ENCODE peak calls at places on chromosomes 11 and 22, in four cellular contexts. O is prostate gland, K is fibroblast of mammary gland, B is progenitor cell of endocrine pancreas. M is an unnamed sample.

GRCh38 chr22:39947488-39948216 is 12.5 kb upstream of the TMA7B start:
- DNase-seq in O (no peak), K (no peak), B (no peak), M (no peak)

GRCh38 chr11:40029406-40029805 is 1430.0 kb downstream of the LRRC4C start:
- DNase-seq in O (no peak), K (no peak), B (no peak), M (no peak)

GRCh38 chr11:105937738-105938137 is 84.3 kb downstream of the MSANTD4 start:
- DNase-seq in O (no peak), K (peak; percentile 5), B (no peak), M (no peak)

GRCh38 chr11:62573006-62573591 is 592 bp downstream of the EEF1G start:
- DNase-seq in O (no peak), K (no peak), B (no peak), M (no peak)

GRCh38 chr22:32518351-32518750 is 43.7 kb downstream of the FBXO7 start:
- DNase-seq in O (no peak), K (peak; percentile 57), B (no peak), M (no peak)

GRCh38 chr11:113896156-113896879 is 8.3 kb upstream of the HTR3B start:
- DNase-seq in O (peak; percentile 46), K (peak; percentile 40), B (no peak), M (no peak)

GRCh38 chr11:43736502-43737193 is 56.1 kb downstream of the HSD17B12 start:
- DNase-seq in O (no peak), K (peak; percentile 85), B (no peak), M (no peak)

GRCh38 chr11:44894217-44894617 is 56.5 kb downstream of the TP53I11 start:
- DNase-seq in O (peak; percentile 30), K (peak; percentile 48), B (peak; percentile 72), M (peak; percentile 73)

GRCh38 chr22:44532466-44533025 is 34.5 kb upstream of the RTL6 start:
- DNase-seq in O (no peak), K (no peak), B (no peak), M (no peak)

GRCh38 chr11:111148116-111148515 is 97.4 kb upstream of the POU2AF2 start:
- DNase-seq in O (no peak), K (no peak), B (no peak), M (no peak)

GRCh38 chr22:31764785-31765184 is 11.0 kb downstream of the DEPDC5 start:
- DNase-seq in O (no peak), K (no peak), B (no peak), M (no peak)

GRCh38 chr11:11816511-11817319 is 25.1 kb upstream of the USP47 start:
- DNase-seq in O (no peak), K (peak; percentile 54), B (no peak), M (no peak)

GRCh38 chr22:42371112-42371900 is 60.9 kb downstream of the NFAM1 start:
- DNase-seq in O (no peak), K (no peak), B (no peak), M (no peak)

GRCh38 chr22:25853501-25853900 is 111.5 kb downstream of the MYO18B start:
- DNase-seq in O (no peak), K (no peak), B (no peak), M (no peak)

GRCh38 chr22:24023204-24023789 is 12.2 kb downstream of the CABIN1 start:
- DNase-seq in O (no peak), K (no peak), B (no peak), M (no peak)

GRCh38 chr22:35477911-35478582 is 62.6 kb upstream of the RASD2 start:
- DNase-seq in O (peak; percentile 94), K (peak; percentile 90), B (no peak), M (peak; percentile 50)

GRCh38 chr11:130131957-130132850 is 27.4 kb upstream of the ST14 start:
- DNase-seq in O (peak; percentile 46), K (peak; percentile 72), B (no peak), M (peak; percentile 56)

GRCh38 chr11:22768281-22768680 is 61.3 kb downstream of the SVIP start:
- DNase-seq in O (no peak), K (no peak), B (no peak), M (no peak)

GRCh38 chr22:50016308-50016987 is 3.9 kb upstream of the IL17REL start:
- DNase-seq in O (no peak), K (no peak), B (no peak), M (no peak)

GRCh38 chr11:75031771-75032549 is 43.2 kb downstream of the NEU3 start:
- DNase-seq in O (peak; percentile 55), K (peak; percentile 81), B (peak; percentile 73), M (peak; percentile 70)

GRCh38 chr11:38169286-38169685 is 1571.2 kb upstream of the RAG2 start:
- DNase-seq in O (no peak), K (peak; percentile 23), B (no peak), M (no peak)

GRCh38 chr11:44624761-44625221 is 59.3 kb downstream of the CD82 start:
- DNase-seq in O (peak; percentile 1), K (no peak), B (no peak), M (no peak)

GRCh38 chr11:1880746-1881441 is 10.8 kb downstream of the PRR33 start:
- DNase-seq in O (no peak), K (no peak), B (no peak), M (no peak)

GRCh38 chr11:123241874-123242538 is 47.0 kb upstream of the CLMP start:
- DNase-seq in O (no peak), K (peak; percentile 38), B (no peak), M (no peak)

GRCh38 chr22:29454186-29454745 is 15.9 kb downstream of the RFPL1 start:
- DNase-seq in O (peak; percentile 26), K (no peak), B (no peak), M (no peak)

GRCh38 chr22:35445933-35446332 is 46.0 kb downstream of the MCM5 start:
- DNase-seq in O (no peak), K (peak; percentile 64), B (no peak), M (no peak)

GRCh38 chr11:15793032-15793996 is 563.0 kb downstream of the SOX6 start:
- DNase-seq in O (no peak), K (peak; percentile 84), B (no peak), M (no peak)

GRCh38 chr22:23402275-23403151 is 177.6 kb downstream of the IGLL1 start:
- DNase-seq in O (peak; percentile 87), K (peak; percentile 40), B (peak; percentile 82), M (peak; percentile 26)

GRCh38 chr11:117836077-117836960 is 11.8 kb upstream of the FXYD2 start:
- DNase-seq in O (no peak), K (no peak), B (no peak), M (no peak)

GRCh38 chr22:29617922-29618629 is 14.6 kb downstream of the NF2 start:
- DNase-seq in O (no peak), K (no peak), B (no peak), M (no peak)

GRCh38 chr22:31229402-31230140 is 17.5 kb downstream of the LIMK2 start:
- DNase-seq in O (peak; percentile 72), K (peak; percentile 65), B (no peak), M (peak; percentile 77)

GRCh38 chr11:37632748-37633147 is 1034.7 kb upstream of the RAG2 start:
- DNase-seq in O (no peak), K (no peak), B (no peak), M (no peak)

GRCh38 chr11:35099278-35100018 is 39.5 kb upstream of the CD44 start:
- DNase-seq in O (no peak), K (peak; percentile 80), B (no peak), M (no peak)

GRCh38 chr11:80758787-80759186 is 1318.0 kb upstream of the TENM4 start:
- DNase-seq in O (no peak), K (no peak), B (no peak), M (no peak)

GRCh38 chr22:42548597-42549328 is 5.0 kb upstream of the SERHL2 start:
- DNase-seq in O (no peak), K (no peak), B (no peak), M (no peak)

GRCh38 chr11:9330387-9331384 is 16.3 kb upstream of the TMEM41B start:
- DNase-seq in O (no peak), K (peak; percentile 88), B (no peak), M (no peak)

GRCh38 chr11:2804189-2804588 is 81.4 kb downstream of the CDKN1C start:
- DNase-seq in O (no peak), K (no peak), B (peak; percentile 8), M (no peak)

GRCh38 chr11:91625495-91625894 is 599.1 kb upstream of the FAT3 start:
- DNase-seq in O (no peak), K (no peak), B (no peak), M (no peak)

GRCh38 chr22:44700456-44700855 is 1.5 kb upstream of the PRR5 start:
- DNase-seq in O (no peak), K (no peak), B (no peak), M (no peak)

DNA sequence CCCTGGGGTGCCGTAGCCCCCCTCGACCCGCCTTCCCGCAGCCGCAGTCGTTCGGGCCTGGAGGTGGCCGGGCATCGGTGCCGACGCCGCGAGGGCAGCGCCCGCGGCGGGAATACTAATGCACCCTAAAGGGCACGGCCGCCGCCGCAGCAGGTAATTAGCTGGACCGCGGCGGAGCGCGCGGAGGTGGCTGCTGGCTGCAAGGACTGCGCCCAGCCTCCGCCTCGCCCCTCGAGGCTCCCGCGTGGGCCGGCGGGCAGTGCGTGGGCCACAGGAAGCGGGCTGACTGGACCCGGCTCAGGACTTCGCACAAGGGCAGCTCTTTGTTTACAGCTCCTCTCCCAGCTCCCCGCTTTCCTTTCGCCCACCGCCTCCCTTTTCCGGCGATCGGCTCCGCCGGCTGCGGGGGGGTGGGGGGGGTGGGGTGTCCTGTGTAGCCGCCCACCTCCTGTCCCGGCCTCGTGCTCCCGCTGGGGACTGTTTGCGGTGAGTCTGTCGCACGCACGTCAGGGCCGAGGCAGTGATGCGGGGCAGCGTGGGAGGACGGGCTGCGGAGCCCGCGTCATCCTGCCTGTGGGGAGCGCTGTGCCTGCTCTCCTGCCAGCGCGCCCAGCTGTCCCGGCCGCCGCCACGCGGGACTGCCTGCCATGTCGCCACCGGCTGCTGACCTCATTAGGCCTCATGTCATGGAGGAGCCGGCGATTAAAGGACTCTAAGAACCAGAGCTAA is 53.2 kb downstream of the GRIK4 start:
- DNase-seq in O (no peak), K (peak; percentile 56), B (no peak), M (peak; percentile 50)
- TF ChIP-seq CTCF in O (no peak), K (no peak), B (peak; percentile 29), M (no peak)

GRCh38 chr22:19800761-19801244 is 40.2 kb downstream of the TBX1 start:
- DNase-seq in O (no peak), K (peak; percentile 43), B (no peak), M (peak; percentile 20)
- TF ChIP-seq CTCF in O (no peak), K (peak; percentile 40), B (peak; percentile 51), M (no peak)

GRCh38 chr11:497565-498296 is 9.3 kb downstream of the RNH1 start:
- DNase-seq in O (no peak), K (no peak), B (no peak), M (peak; percentile 72)
- TF ChIP-seq CTCF in O (no peak), K (no peak), B (no peak), M (no peak)

GRCh38 chr22:48871176-48871840 is 956.4 kb downstream of the BRD1 start:
- DNase-seq in O (no peak), K (no peak), B (no peak), M (no peak)
- TF ChIP-seq CTCF in O (no peak), K (no peak), B (no peak), M (no peak)

GRCh38 chr11:134098566-134099184 is 29.8 kb downstream of the JAM3 start:
- DNase-seq in O (no peak), K (no peak), B (no peak), M (no peak)
- TF ChIP-seq CTCF in O (no peak), K (peak; percentile 5), B (peak; percentile 53), M (peak; percentile 18)

GRCh38 chr11:128021304-128022006 is 565.9 kb downstream of the ETS1 start:
- DNase-seq in O (peak; percentile 32), K (no peak), B (no peak), M (no peak)
- TF ChIP-seq CTCF in O (no peak), K (peak; percentile 32), B (peak; percentile 69), M (peak; percentile 36)